ENCODE peak calls at places on chromosomes 5 and 9, in five cellular contexts. H is H9, Y is left lung, X is hepatocyte, V is heart right ventricle. I is an unnamed sample.
A peak's percentile ranks its signal among the peaks of the same experiment; 100 is the strongest.

GRCh38 chr5:140214831-140215230 is 39.8 kb downstream of the CYSTM1 start:
- DNase-seq in H (no peak), Y (no peak), X (no peak), V (no peak), I (no peak)

GRCh38 chr5:45622365-45622764 is 73.8 kb downstream of the HCN1 start:
- DNase-seq in H (no peak), Y (no peak), X (no peak), V (no peak), I (no peak)

GRCh38 chr9:71762900-71763653 is 5.2 kb downstream of the CEMIP2 start:
- DNase-seq in H (no peak), Y (no peak), X (no peak), V (no peak), I (no peak)

GRCh38 chr5:179763215-179763945 is 30.4 kb upstream of the LTC4S start:
- DNase-seq in H (peak; percentile 70), Y (peak; percentile 23), X (peak; percentile 87), V (peak; percentile 71), I (peak; percentile 77)

GRCh38 chr9:70654144-70654543 is 239.7 kb upstream of the KLF9 start:
- DNase-seq in H (no peak), Y (no peak), X (no peak), V (no peak), I (no peak)

GRCh38 chr5:107696071-107696470 is 25.3 kb upstream of the EFNA5 start:
- DNase-seq in H (peak; percentile 70), Y (no peak), X (no peak), V (no peak), I (no peak)

GRCh38 chr5:119808474-119808873 is 179.1 kb downstream of the FAM170A start:
- DNase-seq in H (no peak), Y (no peak), X (no peak), V (no peak), I (no peak)

GRCh38 chr9:97740848-97741821 is 44.0 kb upstream of the XPA start:
- DNase-seq in H (peak; percentile 92), Y (peak; percentile 86), X (peak; percentile 85), V (peak; percentile 64), I (peak; percentile 86)

GRCh38 chr9:70255521-70255920 is 3.3 kb upstream of the SMC5 start:
- DNase-seq in H (no peak), Y (no peak), X (no peak), V (no peak), I (no peak)

GRCh38 chr9:137477778-137478612 is 18.9 kb upstream of the NSMF start:
- DNase-seq in H (no peak), Y (peak; percentile 78), X (no peak), V (no peak), I (no peak)

GRCh38 chr5:173639-174600 is 17.4 kb upstream of the LRRC14B start:
- DNase-seq in H (no peak), Y (peak; percentile 68), X (no peak), V (no peak), I (peak; percentile 23)

GRCh38 chr9:69028754-69029153 is 6.8 kb upstream of the FXN start:
- DNase-seq in H (no peak), Y (no peak), X (no peak), V (no peak), I (no peak)

GRCh38 chr5:178642351-178642909 is 15.6 kb upstream of the CLK4 start:
- DNase-seq in H (no peak), Y (no peak), X (peak; percentile 31), V (no peak), I (no peak)

GRCh38 chr9:12923472-12924009 is 148.7 kb downstream of the LURAP1L start:
- DNase-seq in H (no peak), Y (no peak), X (peak; percentile 50), V (peak; percentile 6), I (peak; percentile 70)
- H3K27ac ChIP-seq in H (no peak overlapping the region), Y (peak overlapping the region; percentile 71), X (peak overlapping the region; percentile 75), V (no peak overlapping the region), I (peak overlapping the region; percentile 61)

DNA sequence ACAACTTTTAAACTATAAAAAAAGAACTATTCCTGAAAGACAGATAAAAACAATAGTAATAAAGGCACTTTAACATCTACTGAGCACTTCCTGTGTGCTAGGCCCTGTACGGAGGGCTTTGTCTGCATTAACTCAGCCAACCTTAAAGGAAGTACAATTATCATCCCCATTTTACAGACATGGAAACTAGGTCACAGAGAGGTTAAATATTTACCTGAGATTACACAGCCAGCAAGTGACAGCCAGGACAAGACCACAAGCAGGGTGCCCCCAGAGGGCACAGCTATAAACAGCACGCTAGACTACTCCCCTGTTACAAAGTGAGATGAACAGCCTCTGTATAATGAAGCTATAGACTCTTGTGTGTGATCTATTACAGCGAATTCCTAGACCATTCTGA is 25.5 kb downstream of the DDX31 start:
- DNase-seq in H (no peak), Y (no peak), X (no peak), V (no peak), I (no peak)
- TF ChIP-seq CTCF in H (peak; percentile 58), Y (no peak), X (no peak), V (no peak), I (no peak)

DNA sequence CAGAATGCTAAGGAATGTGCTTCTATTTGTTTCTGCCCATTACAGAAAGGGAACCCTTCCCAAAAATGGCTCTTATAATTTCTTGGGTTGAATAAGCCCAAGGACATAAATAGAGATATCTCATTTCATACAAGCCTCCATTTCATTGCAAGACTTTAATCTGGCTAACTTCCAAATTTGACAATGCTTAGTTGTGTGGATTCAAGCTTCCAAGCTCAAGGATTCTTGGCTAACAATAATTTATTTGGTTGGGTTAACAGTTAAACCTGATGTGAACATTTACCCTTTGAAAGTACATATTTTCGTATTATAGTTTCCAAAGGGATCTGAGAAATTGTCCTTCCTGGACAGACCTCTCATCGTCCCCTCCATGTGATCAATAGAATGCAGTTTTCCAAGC is 176.4 kb downstream of the NTRK2 start:
- DNase-seq in H (no peak), Y (no peak), X (no peak), V (no peak), I (no peak)
- H3K9me3 ChIP-seq in H (no peaks in the 10 kb centered on the region), Y (no peaks in the 10 kb centered on the region), X (no peaks in the 10 kb centered on the region), V (no peaks in the 10 kb centered on the region), I (no peaks in the 10 kb centered on the region)

GRCh38 chr5:172732201-172732865 is 38.7 kb downstream of the DUSP1 start:
- DNase-seq in H (no peak), Y (no peak), X (no peak), V (no peak), I (peak; percentile 18)

GRCh38 chr5:172731286-172732073 is 39.5 kb downstream of the DUSP1 start:
- DNase-seq in H (no peak), Y (peak; percentile 86), X (peak; percentile 81), V (no peak), I (peak; percentile 53)

GRCh38 chr5:172733974-172734346 is 37.0 kb downstream of the DUSP1 start:
- DNase-seq in H (no peak), Y (no peak), X (no peak), V (no peak), I (no peak)

GRCh38 chr5:172735141-172735831 is 35.7 kb downstream of the DUSP1 start:
- DNase-seq in H (no peak), Y (no peak), X (no peak), V (no peak), I (peak; percentile 67)

DNA sequence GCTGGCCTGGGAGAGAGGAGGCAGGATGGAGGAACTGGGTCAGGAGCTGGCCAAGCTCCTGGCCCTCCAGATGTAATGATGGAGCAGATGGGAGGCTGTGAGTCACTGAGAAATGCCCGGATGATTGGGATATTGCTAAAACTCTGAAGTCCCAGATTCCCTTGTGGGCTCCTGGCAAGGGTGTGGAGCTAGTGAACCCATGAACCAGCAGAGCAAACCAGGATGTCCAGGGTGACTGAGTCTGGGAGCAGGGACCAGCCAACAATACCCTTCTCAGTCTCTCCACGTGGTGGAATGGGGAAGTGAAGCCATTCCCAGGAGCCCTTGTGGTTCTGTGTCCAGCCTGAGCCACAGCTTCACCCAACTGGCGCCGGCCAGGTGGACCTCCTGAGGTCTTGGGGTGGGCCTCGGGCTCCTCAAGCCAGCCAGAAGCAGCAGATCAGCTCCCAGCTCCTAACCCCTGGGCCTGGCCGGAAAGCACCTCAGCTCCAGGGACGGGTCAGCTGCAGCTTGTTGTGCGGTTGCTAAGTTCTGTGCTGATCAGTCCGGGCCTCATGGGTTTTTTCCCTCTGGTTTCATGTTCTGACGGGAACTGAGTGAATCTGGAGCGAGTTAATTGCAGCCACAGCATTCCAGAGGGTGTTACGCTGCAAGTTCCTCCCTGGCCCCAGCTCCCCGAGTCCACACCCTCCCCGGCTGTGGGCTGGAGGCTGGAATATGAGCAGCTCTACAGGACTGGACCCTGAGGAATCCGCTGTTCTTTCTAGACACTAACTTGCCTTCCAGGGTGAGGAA is 37.6 kb downstream of the DUSP1 start:
- DNase-seq in H (no peak), Y (peak; percentile 87), X (peak; percentile 88), V (peak; percentile 90), I (peak; percentile 95)
- H3K27ac ChIP-seq in H (no peak overlapping the region), Y (peak overlapping the region; percentile 91), X (peak overlapping the region; percentile 97), V (peak overlapping the region; percentile 96), I (peak overlapping the region; percentile 94)

DNA sequence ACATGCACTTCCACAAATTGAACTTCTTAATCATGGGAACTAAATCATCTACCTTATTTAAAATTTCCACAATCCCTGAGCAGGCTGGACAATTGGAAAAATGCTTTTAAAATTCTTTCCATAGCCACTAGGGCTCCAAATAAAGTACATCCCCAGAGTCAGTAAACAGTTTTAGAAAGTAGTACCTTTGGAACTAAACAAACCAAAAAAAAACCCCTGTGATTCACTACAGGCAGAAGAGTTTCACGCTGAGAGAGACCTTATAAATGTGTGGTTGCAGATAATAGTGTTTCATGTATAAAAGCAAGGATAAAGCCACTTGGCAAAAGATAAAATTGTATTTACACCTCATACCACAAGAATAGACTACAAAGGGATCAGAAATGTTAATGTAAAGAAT is 11.8 kb upstream of the HMGCR start:
- DNase-seq in H (no peak), Y (no peak), X (no peak), V (no peak), I (no peak)
- TF ChIP-seq CTCF in H (no peak), Y (no peak), X (peak; percentile 10), V (no peak), I (no peak)